ENCODE peak calls at places on chromosomes 2 and 18, in six cellular contexts. Y is HCT116, H is heart left ventricle, R is left ventricle myocardium inferior, J is neural progenitor cell, B is GM23248. M is an unnamed sample.

GRCh38 chr2:240420206-240420899 is 15.1 kb upstream of the GPC1 start:
- DNase-seq in Y (no peak), H (peak; percentile 46), R (no peak), J (no peak), B (no peak), M (no peak)

GRCh38 chr18:7598167-7599062 is 31.3 kb downstream of the PTPRM start:
- DNase-seq in Y (no peak), H (no peak), R (no peak), J (no peak), B (peak; percentile 65), M (no peak)

GRCh38 chr2:181142514-181142913 is 162.1 kb downstream of the UBE2E3 start:
- DNase-seq in Y (no peak), H (no peak), R (no peak), J (no peak), B (no peak), M (no peak)

GRCh38 chr2:206990335-206990734 is 51.0 kb downstream of the CPO start:
- DNase-seq in Y (no peak), H (no peak), R (no peak), J (no peak), B (no peak), M (no peak)

GRCh38 chr18:68848242-68848641 is 50.4 kb downstream of the CCDC102B start:
- DNase-seq in Y (no peak), H (no peak), R (no peak), J (no peak), B (no peak), M (no peak)

GRCh38 chr2:3620834-3621233 is 25.9 kb downstream of the COLEC11 start:
- DNase-seq in Y (no peak), H (no peak), R (no peak), J (no peak), B (no peak), M (peak; percentile 53)

GRCh38 chr2:190718652-190719526 is 70.0 kb downstream of the NAB1 start:
- DNase-seq in Y (peak; percentile 66), H (no peak), R (peak; percentile 19), J (no peak), B (peak; percentile 75), M (peak; percentile 82)

GRCh38 chr2:143183804-143184463 is 54.7 kb downstream of the ARHGAP15 start:
- DNase-seq in Y (no peak), H (no peak), R (no peak), J (no peak), B (no peak), M (no peak)

GRCh38 chr2:174334781-174335604 is at the start of gene SP9:
- DNase-seq in Y (no peak), H (peak; percentile 63), R (no peak), J (peak; percentile 95), B (peak; percentile 77), M (no peak)

GRCh38 chr2:10240161-10240681 is 62.5 kb upstream of the HPCAL1 start:
- DNase-seq in Y (no peak), H (peak; percentile 50), R (no peak), J (no peak), B (no peak), M (no peak)

GRCh38 chr18:55906533-55906932 is 318.5 kb upstream of the TCF4 start:
- DNase-seq in Y (no peak), H (no peak), R (no peak), J (no peak), B (peak; percentile 37), M (no peak)

GRCh38 chr2:238818576-238818975 is 29.3 kb upstream of the TWIST2 start:
- DNase-seq in Y (no peak), H (no peak), R (no peak), J (no peak), B (peak; percentile 53), M (no peak)

GRCh38 chr2:216219866-216220265 is 110.7 kb downstream of the XRCC5 start:
- DNase-seq in Y (no peak), H (no peak), R (no peak), J (no peak), B (no peak), M (no peak)

GRCh38 chr2:25618676-25619075 is 54.7 kb downstream of the DTNB start:
- DNase-seq in Y (peak; percentile 53), H (no peak), R (no peak), J (no peak), B (peak; percentile 63), M (peak; percentile 73)
- H3K27ac ChIP-seq in Y (no peak overlapping the region), H (peak overlapping the region; percentile 24), R (peak overlapping the region; percentile 50), J (no peak overlapping the region), B (peak overlapping the region; percentile 65), M (peak overlapping the region; percentile 89)

GRCh38 chr18:29879763-29880162 is 1162.8 kb downstream of the DSC3 start:
- DNase-seq in Y (no peak), H (no peak), R (no peak), J (no peak), B (no peak), M (no peak)
- H3K27ac ChIP-seq in Y (no peak overlapping the region), H (no peak overlapping the region), R (no peak overlapping the region), J (no peak overlapping the region), B (no peak overlapping the region), M (no peak overlapping the region)

GRCh38 chr18:2998644-2999043 is 14.3 kb downstream of the LPIN2 start:
- DNase-seq in Y (no peak), H (no peak), R (no peak), J (no peak), B (no peak), M (no peak)
- H3K27ac ChIP-seq in Y (no peak overlapping the region), H (peak overlapping the region; percentile 31), R (peak overlapping the region; percentile 78), J (peak overlapping the region; percentile 42), B (no peak overlapping the region), M (peak overlapping the region; percentile 35)

DNA sequence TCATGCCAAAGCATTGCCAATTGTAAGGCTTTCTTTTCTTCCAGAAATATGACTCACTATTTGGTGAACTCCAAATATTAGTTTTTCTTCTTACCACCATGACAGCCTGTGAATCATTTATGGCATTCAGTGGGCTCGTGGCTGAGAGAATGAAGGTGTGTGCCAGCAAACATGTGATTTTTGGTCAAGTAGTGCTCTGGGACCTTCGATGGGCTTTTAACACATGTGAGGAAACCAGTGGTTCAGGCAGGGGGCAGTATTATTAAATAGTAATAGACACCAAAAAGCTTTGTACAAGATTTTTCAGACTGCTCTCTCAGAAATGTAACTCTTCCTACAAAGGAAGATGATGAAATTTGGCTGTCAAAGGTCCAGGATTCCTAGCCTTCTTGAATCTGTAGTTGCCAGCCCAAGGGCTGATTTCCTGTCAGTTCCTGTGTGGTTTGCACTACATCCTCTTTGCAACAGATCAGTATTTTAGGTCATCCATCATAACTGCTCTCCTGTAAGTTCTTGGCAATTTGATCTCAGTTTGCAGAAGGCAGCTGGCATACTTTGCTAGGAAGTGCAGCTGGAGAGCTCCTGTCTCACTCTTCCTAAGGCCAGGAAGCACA is 64.3 kb downstream of the BABAM2 start:
- DNase-seq in Y (no peak), H (no peak), R (no peak), J (no peak), B (peak; percentile 95), M (peak; percentile 55)
- H3K27ac ChIP-seq in Y (no peak overlapping the region), H (peak overlapping the region; percentile 58), R (peak overlapping the region; percentile 68), J (no peak overlapping the region), B (peak overlapping the region; percentile 74), M (peak overlapping the region; percentile 89)

DNA sequence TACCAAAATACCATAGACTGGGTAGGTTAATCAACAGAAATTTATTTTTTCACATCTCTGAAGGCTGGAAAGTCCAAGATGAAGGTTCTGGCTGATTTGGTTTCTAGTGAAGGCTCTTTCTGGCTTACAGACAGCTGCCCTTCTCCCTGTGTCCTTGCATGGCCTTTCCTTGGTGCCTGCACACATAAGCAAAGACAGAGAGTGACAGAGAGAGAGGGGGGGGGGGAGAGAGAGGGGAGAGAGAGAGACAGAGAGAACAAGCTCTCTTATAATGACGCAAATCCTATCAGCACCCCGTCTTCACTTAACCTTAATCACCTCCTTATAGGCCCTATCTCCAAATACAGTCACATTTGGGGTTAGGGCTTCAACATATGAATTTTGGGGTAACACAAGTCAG is 53.9 kb downstream of the INO80C start:
- DNase-seq in Y (no peak), H (no peak), R (no peak), J (no peak), B (no peak), M (no peak)
- H3K27ac ChIP-seq in Y (no peak overlapping the region), H (no peak overlapping the region), R (no peak overlapping the region), J (no peak overlapping the region), B (no peak overlapping the region), M (peak overlapping the region; percentile 24)

M was measured in epithelial cell of prostate.